ENCODE peak calls at places on chromosome 17, in nine cellular contexts. T, X, H, U, M, J, F, O and S are unnamed samples.

GRCh38 chr17:58875261-58875660 is 119.6 kb downstream of the PPM1E start:
- DNase-seq in U (no peak), X (no peak), F (no peak), O (no peak), M (no peak), T (no peak), J (no peak), H (no peak), S (no peak)

GRCh38 chr17:2138318-2138717 is 83.4 kb downstream of the HIC1 start:
- DNase-seq in U (peak), T (peak), X (no peak), M (peak), H (peak), F (peak), O (no peak), J (peak), S (peak)

GRCh38 chr17:55056530-55056929 is 88.0 kb downstream of the STXBP4 start:
- DNase-seq in J (no peak), X (no peak), O (no peak), H (no peak), F (peak), M (no peak), T (no peak), U (no peak), S (no peak)

GRCh38 chr17:50844117-50844700 is 8.8 kb downstream of the WFIKKN2 start:
- DNase-seq in H (no peak), U (no peak), T (no peak), M (no peak), X (no peak), F (no peak), O (no peak), J (no peak), S (no peak)

GRCh38 chr17:57080708-57081107 is 4.3 kb upstream of the AKAP1 start:
- DNase-seq in J (peak), X (no peak), O (no peak), T (peak), M (no peak), F (no peak), H (no peak), U (peak), S (no peak)

GRCh38 chr17:47797797-47798196 is 23.8 kb downstream of the OSBPL7 start:
- DNase-seq in O (peak), F (no peak), U (no peak), X (peak), J (no peak), H (peak), M (peak), T (peak), S (no peak)

GRCh38 chr17:76088868-76089576 is 10.0 kb downstream of the ZACN start:
- DNase-seq in U (no peak), J (no peak), X (no peak), H (no peak), M (no peak), O (no peak), F (no peak), T (no peak), S (no peak)

GRCh38 chr17:29155235-29155965 is 24.8 kb downstream of the MYO18A start:
- DNase-seq in J (no peak), U (peak), O (peak), F (peak), H (no peak), M (peak), T (peak), X (no peak), S (no peak)

GRCh38 chr17:45001310-45001709 is 33.2 kb upstream of the C1QL1 start:
- DNase-seq in M (no peak), H (no peak), X (no peak), O (no peak), F (no peak), T (no peak), J (no peak), U (no peak), S (no peak)

GRCh38 chr17:79657036-79657435 is 46.2 kb upstream of the RBFOX3 start:
- DNase-seq in X (no peak), J (no peak), M (no peak), U (no peak), F (no peak), T (no peak), O (no peak), H (no peak), S (no peak)

GRCh38 chr17:45749831-45750335 is 34.2 kb upstream of the CRHR1 start:
- DNase-seq in H (no peak), J (no peak), O (no peak), F (no peak), X (no peak), U (no peak), T (no peak), M (no peak), S (no peak)

GRCh38 chr17:64130559-64131001 is 636 bp upstream of the ERN1 start:
- DNase-seq in F (peak), U (peak), H (peak), X (peak), O (no peak), T (peak), M (no peak), J (peak), S (no peak)

GRCh38 chr17:39755550-39756375 is 18.0 kb downstream of the GRB7 start:
- DNase-seq in T (no peak), H (peak), U (peak), F (no peak), O (no peak), J (peak), X (peak), M (peak), S (peak)

GRCh38 chr17:19533718-19534561 is at the start of gene SLC47A1:
- DNase-seq in O (peak), X (no peak), U (no peak), J (no peak), T (peak), F (no peak), M (peak), H (no peak), S (no peak)

GRCh38 chr17:78044280-78044835 is 84.2 kb downstream of the TMC6 start:
- DNase-seq in J (no peak), X (no peak), F (no peak), O (no peak), H (no peak), M (no peak), T (peak), U (no peak), S (no peak)

GRCh38 chr17:8019665-8020064 is 17.2 kb downstream of the GUCY2D start:
- DNase-seq in H (no peak), X (peak), F (no peak), U (no peak), J (no peak), O (no peak), T (peak), M (no peak), S (no peak)

GRCh38 chr17:74542166-74542565 is 3.7 kb downstream of the CD300C start:
- DNase-seq in U (no peak), F (no peak), O (no peak), M (no peak), T (no peak), H (no peak), J (no peak), X (no peak), S (no peak)

GRCh38 chr17:75778861-75779249 is 5.8 kb upstream of the UNK start:
- DNase-seq in X (no peak), F (peak), H (peak), U (no peak), J (no peak), T (no peak), O (no peak), M (no peak), S (peak)

GRCh38 chr17:59565959-59566324 is 532 bp downstream of the DHX40 start:
- DNase-seq in M (peak), J (no peak), T (peak), H (peak), X (peak), U (peak), F (peak), O (peak), S (peak)

GRCh38 chr17:1947743-1948516 is 77.2 kb downstream of the RTN4RL1 start:
- DNase-seq in X (no peak), J (no peak), O (no peak), M (no peak), F (no peak), U (no peak), H (no peak), T (no peak), S (no peak)

GRCh38 chr17:57486978-57487377 is 230.7 kb downstream of the MSI2 start:
- DNase-seq in O (no peak), F (no peak), J (no peak), T (no peak), U (no peak), M (peak), X (no peak), H (no peak), S (peak)

GRCh38 chr17:69331746-69332145 is 4.8 kb upstream of the ABCA5 start:
- DNase-seq in F (no peak), O (no peak), J (no peak), X (no peak), M (no peak), U (no peak), T (no peak), H (no peak), S (no peak)

GRCh38 chr17:68771867-68772515 is 170.8 kb upstream of the FAM20A start:
- DNase-seq in T (peak), O (peak), H (peak), F (no peak), U (peak), X (no peak), M (peak), J (no peak), S (peak)

GRCh38 chr17:70797166-70797565 is 627.8 kb downstream of the KCNJ2 start:
- DNase-seq in H (no peak), T (peak), U (peak), O (no peak), J (no peak), M (no peak), X (no peak), F (no peak), S (no peak)

GRCh38 chr17:76204277-76204676 is 36.0 kb downstream of the RNF157 start:
- DNase-seq in M (no peak), X (no peak), T (peak), F (no peak), U (peak), H (no peak), J (no peak), O (no peak), S (no peak)

GRCh38 chr17:20116683-20117309 is 107.6 kb downstream of the SPECC1 start:
- DNase-seq in X (no peak), H (peak), J (no peak), T (peak), M (peak), F (peak), O (peak), U (peak), S (peak)

GRCh38 chr17:80991645-80992076 is at the start of gene CHMP6:
- DNase-seq in X (peak), U (peak), O (peak), F (peak), T (peak), H (peak), M (peak), J (no peak), S (peak)

GRCh38 chr17:47275245-47275984 is 21.8 kb downstream of the ITGB3 start:
- DNase-seq in U (peak), X (peak), H (no peak), M (no peak), O (peak), T (peak), J (no peak), F (peak), S (no peak)

GRCh38 chr17:17028878-17029535 is 13.2 kb upstream of the MPRIP start:
- DNase-seq in X (no peak), J (no peak), F (no peak), M (peak), U (no peak), O (peak), T (no peak), H (no peak), S (no peak)
- H3K4me3 ChIP-seq in X (no peak), J (no peak), F (no peak), M (no peak), U (no peak), O (no peak), T (no peak), H (no peak), S (no peak)

GRCh38 chr17:4536259-4536741 is 18.9 kb downstream of the MYBBP1A start:
- DNase-seq in M (peak), U (no peak), F (no peak), J (no peak), X (no peak), O (peak), H (no peak), T (no peak), S (no peak)
- H3K4me3 ChIP-seq in M (no peak), U (no peak), F (no peak), J (no peak), X (peak), O (no peak), H (no peak), T (no peak), S (no peak)

GRCh38 chr17:36937001-36937960 is at the start of gene LHX1:
- DNase-seq in M (peak), H (no peak), F (no peak), T (peak), U (no peak), X (no peak), J (no peak), O (no peak), S (no peak)
- H3K4me3 ChIP-seq in M (peak), H (no peak), F (no peak), T (no peak), U (no peak), X (peak), J (peak), O (peak), S (peak)

GRCh38 chr17:73074515-73074914 is 18.0 kb downstream of the SLC39A11 start:
- DNase-seq in F (no peak), H (no peak), U (no peak), M (no peak), O (no peak), J (no peak), X (no peak), T (no peak), S (no peak)
- H3K4me3 ChIP-seq in F (no peak), H (no peak), U (no peak), M (no peak), O (no peak), J (no peak), X (no peak), T (no peak), S (no peak)

GRCh38 chr17:82750241-82750905 is 1.5 kb upstream of the TBCD start:
- DNase-seq in H (no peak), T (no peak), O (peak), X (no peak), F (no peak), U (no peak), M (no peak), J (no peak), S (no peak)

GRCh38 chr17:82753201-82753464 is 1.3 kb downstream of the TBCD start:
- DNase-seq in T (no peak), X (no peak), F (no peak), J (no peak), U (no peak), H (no peak), M (no peak), O (no peak), S (no peak)

GRCh38 chr17:82752371-82753200 is 721 bp downstream of the TBCD start:
- DNase-seq in U (peak), J (no peak), O (no peak), M (peak), T (peak), X (no peak), H (peak), F (no peak), S (no peak)

GRCh38 chr17:82751571-82752370 is at the start of gene TBCD:
- DNase-seq in O (peak), U (peak), T (peak), M (peak), J (peak), F (peak), X (peak), H (peak), S (peak)

DNA sequence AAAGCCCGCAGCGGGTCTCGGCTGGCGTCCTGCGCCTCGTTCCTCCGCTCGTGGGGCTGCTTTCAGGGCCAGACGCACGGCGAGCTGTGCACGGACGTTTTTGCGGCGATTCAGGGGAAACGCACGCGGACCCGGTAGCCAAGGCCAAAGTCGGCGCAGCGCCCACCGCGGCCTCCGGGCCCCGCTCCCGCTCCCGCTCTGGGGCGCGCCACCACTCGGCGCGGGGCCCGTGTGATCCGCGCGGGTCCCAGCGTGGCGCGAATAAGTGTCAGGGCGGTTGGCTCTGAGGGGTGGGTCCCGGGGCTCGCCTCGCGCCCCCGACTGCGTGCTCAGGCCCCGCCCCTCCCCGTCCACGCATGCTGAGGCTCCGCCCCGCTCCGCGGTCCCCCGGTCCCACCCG is 694 bp upstream of the TBCD start:
- DNase-seq in J (no peak), T (peak), H (no peak), X (no peak), U (no peak), O (peak), F (no peak), M (no peak), S (no peak)
- H3K4me3 ChIP-seq in J (peak), T (peak), H (peak), X (peak), U (peak), O (peak), F (no peak), M (no peak), S (no peak)